ENCODE peak calls at places on chromosome 3, in nine cellular contexts. N is fibroblast of pulmonary artery; F is stimulated activated CD8-positive, alpha-beta memory T cell treated with anti-CD3 and anti-CD28 coated beads, Interleukin-4, amount 100 ng/mL, for 24 hours; B is EH; M is epithelial cell of esophagus; L is anterior cingulate cortex; G is HAP-1; X is transverse colon; J is fibroblast of the conjunctiva. C is an unnamed sample.

GRCh38 chr3:139948898-139949297 is 13.9 kb downstream of the CLSTN2 start:
- DNase-seq in B (no peak), J (no peak), X (no peak), M (no peak), F (no peak), L (no peak), G (no peak), N (no peak), C (no peak)

GRCh38 chr3:49803464-49804140 is 541 bp downstream of the INKA1 start:
- DNase-seq in M (peak), N (peak), G (peak), X (peak), J (no peak), B (no peak), F (no peak), L (no peak), C (no peak)

GRCh38 chr3:45647148-45647619 is 42.0 kb upstream of the SACM1L start:
- DNase-seq in X (no peak), G (no peak), M (peak), N (peak), F (no peak), B (peak), J (peak), L (no peak), C (no peak)

GRCh38 chr3:21942328-21942727 is 191.3 kb upstream of the ZNF385D start:
- DNase-seq in M (peak), X (no peak), G (no peak), N (peak), F (no peak), J (peak), B (peak), L (no peak), C (no peak)

GRCh38 chr3:99938270-99938955 is 120.8 kb downstream of the CMSS1 start:
- DNase-seq in F (no peak), M (no peak), L (no peak), X (no peak), J (no peak), B (peak), N (peak), G (no peak), C (no peak)

GRCh38 chr3:122777563-122777962 is 16.1 kb downstream of the HSPBAP1 start:
- DNase-seq in L (no peak), G (no peak), M (no peak), N (no peak), F (no peak), X (no peak), J (no peak), B (no peak), C (no peak)

GRCh38 chr3:13890377-13891016 is 10.6 kb upstream of the WNT7A start:
- DNase-seq in F (no peak), B (no peak), N (no peak), G (no peak), X (no peak), L (no peak), M (peak), J (no peak), C (no peak)

GRCh38 chr3:112845772-112846171 is 892 bp downstream of the CD200R1L start:
- DNase-seq in M (no peak), G (no peak), F (no peak), B (no peak), N (no peak), J (no peak), L (no peak), X (no peak), C (no peak)

GRCh38 chr3:27535809-27536392 is 51.7 kb upstream of the SLC4A7 start:
- DNase-seq in M (peak), L (no peak), F (no peak), J (no peak), X (no peak), N (peak), G (no peak), B (peak), C (no peak)

GRCh38 chr3:196169836-196170240 is 41.4 kb downstream of the ZDHHC19 start:
- DNase-seq in N (no peak), M (no peak), L (no peak), F (no peak), X (no peak), G (no peak), J (no peak), B (no peak), C (no peak)

GRCh38 chr3:39848365-39848764 is 39.0 kb downstream of the MYRIP start:
- DNase-seq in B (no peak), J (no peak), N (peak), F (no peak), M (peak), L (no peak), G (no peak), X (no peak), C (no peak)

GRCh38 chr3:133394561-133395311 is 5.1 kb upstream of the BFSP2 start:
- DNase-seq in X (no peak), B (peak), L (no peak), F (no peak), M (no peak), J (no peak), G (no peak), N (peak), C (no peak)

GRCh38 chr3:39592306-39592705 is 124.8 kb downstream of the MOBP start:
- DNase-seq in M (no peak), B (peak), L (no peak), F (no peak), N (no peak), J (no peak), G (no peak), X (no peak), C (no peak)

GRCh38 chr3:127639173-127640030 is 10.4 kb downstream of the PODXL2 start:
- DNase-seq in B (peak), L (no peak), G (no peak), N (peak), M (peak), J (no peak), X (no peak), F (no peak), C (no peak)

C was measured in NCI-H526 treated with DMSO at 0.1 percent for 48 hours.